ENCODE peak calls at places on chromosomes 13 and 19, in six cellular contexts. One of them, this sample, is unnamed.

GRCh38 chr13:53136554-53136953 is 107.9 kb downstream of the OLFM4 start:
- DNase-seq in NCI-H2081: no peak
- DNase-seq in AG09319: no peak
- DNase-seq in effector memory CD4-positive, alpha-beta T cell: no peak
- DNase-seq in HuH-7.5: no peak
- DNase-seq in NCI-H187 treated with DMSO at 0.1 percent for 48 hours: no peak
- DNase-seq in this sample: no peak

GRCh38 chr13:79312456-79312855 is 93.6 kb downstream of the RBM26 start:
- DNase-seq in NCI-H2081: no peak
- DNase-seq in effector memory CD4-positive, alpha-beta T cell: no peak
- DNase-seq in NCI-H187 treated with DMSO at 0.1 percent for 48 hours: no peak
- DNase-seq in HuH-7.5: no peak
- DNase-seq in AG09319: no peak
- DNase-seq in this sample: no peak

GRCh38 chr19:46571495-46571894 is 29.6 kb upstream of the CALM3 start:
- DNase-seq in NCI-H2081: no peak
- DNase-seq in HuH-7.5: peak
- DNase-seq in effector memory CD4-positive, alpha-beta T cell: no peak
- DNase-seq in NCI-H187 treated with DMSO at 0.1 percent for 48 hours: no peak
- DNase-seq in AG09319: no peak
- DNase-seq in this sample: no peak

GRCh38 chr13:51770681-51771417 is 33.1 kb downstream of the DHRS12 start:
- DNase-seq in HuH-7.5: no peak
- DNase-seq in NCI-H2081: no peak
- DNase-seq in NCI-H187 treated with DMSO at 0.1 percent for 48 hours: no peak
- DNase-seq in AG09319: no peak
- DNase-seq in effector memory CD4-positive, alpha-beta T cell: no peak
- DNase-seq in this sample: no peak

GRCh38 chr19:18366027-18366435 is 19.9 kb upstream of the GDF15 start:
- DNase-seq in AG09319: no peak
- DNase-seq in NCI-H2081: no peak
- DNase-seq in NCI-H187 treated with DMSO at 0.1 percent for 48 hours: no peak
- DNase-seq in effector memory CD4-positive, alpha-beta T cell: no peak
- DNase-seq in HuH-7.5: no peak
- DNase-seq in this sample: no peak

GRCh38 chr13:32443111-32443510 is 15.2 kb upstream of the N4BP2L1 start:
- DNase-seq in NCI-H2081: no peak
- DNase-seq in HuH-7.5: no peak
- DNase-seq in NCI-H187 treated with DMSO at 0.1 percent for 48 hours: no peak
- DNase-seq in effector memory CD4-positive, alpha-beta T cell: no peak
- DNase-seq in AG09319: no peak
- DNase-seq in this sample: no peak

GRCh38 chr19:36436531-36436930 is 18.1 kb upstream of the ZFP82 start:
- DNase-seq in NCI-H187 treated with DMSO at 0.1 percent for 48 hours: no peak
- DNase-seq in NCI-H2081: no peak
- DNase-seq in AG09319: no peak
- DNase-seq in HuH-7.5: no peak
- DNase-seq in effector memory CD4-positive, alpha-beta T cell: no peak
- DNase-seq in this sample: no peak

GRCh38 chr13:105774739-105775460 is 760.6 kb downstream of the EFNB2 start:
- DNase-seq in NCI-H187 treated with DMSO at 0.1 percent for 48 hours: no peak
- DNase-seq in HuH-7.5: no peak
- DNase-seq in effector memory CD4-positive, alpha-beta T cell: no peak
- DNase-seq in NCI-H2081: no peak
- DNase-seq in AG09319: no peak
- DNase-seq in this sample: no peak

GRCh38 chr13:65011403-65011802 is 2218.7 kb downstream of the PCDH9 start:
- DNase-seq in effector memory CD4-positive, alpha-beta T cell: no peak
- DNase-seq in HuH-7.5: no peak
- DNase-seq in AG09319: no peak
- DNase-seq in NCI-H2081: no peak
- DNase-seq in NCI-H187 treated with DMSO at 0.1 percent for 48 hours: no peak
- DNase-seq in this sample: no peak

GRCh38 chr13:33633701-33634525 is 184.0 kb upstream of the RFC3 start:
- DNase-seq in NCI-H187 treated with DMSO at 0.1 percent for 48 hours: no peak
- DNase-seq in HuH-7.5: no peak
- DNase-seq in NCI-H2081: no peak
- DNase-seq in AG09319: no peak
- DNase-seq in effector memory CD4-positive, alpha-beta T cell: no peak
- DNase-seq in this sample: no peak

GRCh38 chr13:106423530-106423929 is 111.9 kb downstream of the EFNB2 start:
- DNase-seq in HuH-7.5: no peak
- DNase-seq in AG09319: no peak
- DNase-seq in effector memory CD4-positive, alpha-beta T cell: no peak
- DNase-seq in NCI-H2081: no peak
- DNase-seq in NCI-H187 treated with DMSO at 0.1 percent for 48 hours: no peak
- DNase-seq in this sample: no peak

GRCh38 chr19:42191855-42192254 is 25.6 kb downstream of the DEDD2 start:
- DNase-seq in effector memory CD4-positive, alpha-beta T cell: no peak
- DNase-seq in NCI-H2081: peak
- DNase-seq in AG09319: no peak
- DNase-seq in NCI-H187 treated with DMSO at 0.1 percent for 48 hours: peak
- DNase-seq in HuH-7.5: no peak
- DNase-seq in this sample: no peak

GRCh38 chr19:5313307-5313706 is 27.3 kb downstream of the PTPRS start:
- DNase-seq in effector memory CD4-positive, alpha-beta T cell: no peak
- DNase-seq in HuH-7.5: no peak
- DNase-seq in NCI-H2081: peak
- DNase-seq in NCI-H187 treated with DMSO at 0.1 percent for 48 hours: no peak
- DNase-seq in AG09319: no peak
- DNase-seq in this sample: no peak

GRCh38 chr13:24670174-24670573 is 10.0 kb upstream of the ATP12A start:
- DNase-seq in NCI-H187 treated with DMSO at 0.1 percent for 48 hours: no peak
- DNase-seq in effector memory CD4-positive, alpha-beta T cell: no peak
- DNase-seq in NCI-H2081: no peak
- DNase-seq in HuH-7.5: no peak
- DNase-seq in AG09319: no peak
- DNase-seq in this sample: no peak

GRCh38 chr13:35984287-35984686 is 146.9 kb downstream of the DCLK1 start:
- DNase-seq in effector memory CD4-positive, alpha-beta T cell: no peak
- DNase-seq in HuH-7.5: no peak
- DNase-seq in NCI-H2081: peak
- DNase-seq in AG09319: no peak
- DNase-seq in NCI-H187 treated with DMSO at 0.1 percent for 48 hours: no peak
- DNase-seq in this sample: no peak

GRCh38 chr19:13441810-13442512 is 64.3 kb downstream of the CACNA1A start:
- DNase-seq in NCI-H187 treated with DMSO at 0.1 percent for 48 hours: no peak
- DNase-seq in AG09319: no peak
- DNase-seq in NCI-H2081: no peak
- DNase-seq in HuH-7.5: peak
- DNase-seq in effector memory CD4-positive, alpha-beta T cell: peak
- DNase-seq in this sample: peak

GRCh38 chr19:19226663-19227062 is 14.9 kb downstream of the NCAN start:
- DNase-seq in NCI-H2081: no peak
- DNase-seq in HuH-7.5: no peak
- DNase-seq in AG09319: no peak
- DNase-seq in effector memory CD4-positive, alpha-beta T cell: no peak
- DNase-seq in NCI-H187 treated with DMSO at 0.1 percent for 48 hours: no peak
- DNase-seq in this sample: no peak

GRCh38 chr13:52371736-52372247 is 34.2 kb downstream of the THSD1 start:
- DNase-seq in NCI-H187 treated with DMSO at 0.1 percent for 48 hours: no peak
- DNase-seq in HuH-7.5: no peak
- DNase-seq in effector memory CD4-positive, alpha-beta T cell: no peak
- DNase-seq in AG09319: no peak
- DNase-seq in NCI-H2081: no peak
- DNase-seq in this sample: no peak